ENCODE peak calls at places on chromosomes 13 and 19, in four cellular contexts. One of them, this sample, is unnamed. For H3K4me1, the result is how much of the 10 kb centered on the place peaks cover.

GRCh38 chr13:99507054-99507453 is 5.8 kb downstream of the TM9SF2 start:
- DNase-seq in left ventricle myocardium inferior: no peak
- DNase-seq in cardiac muscle cell: no peak
- DNase-seq in body of pancreas: no peak
- DNase-seq in this sample: no peak

GRCh38 chr19:35261356-35262100 is 7.2 kb upstream of the USF2 start:
- DNase-seq in left ventricle myocardium inferior: no peak
- DNase-seq in cardiac muscle cell: no peak
- DNase-seq in body of pancreas: no peak
- DNase-seq in this sample: no peak

GRCh38 chr19:2084993-2085720 is 11.0 kb downstream of the MOB3A start:
- DNase-seq in left ventricle myocardium inferior: peak
- DNase-seq in cardiac muscle cell: peak
- DNase-seq in body of pancreas: peak
- DNase-seq in this sample: peak

GRCh38 chr13:42497798-42498197 is 76.2 kb upstream of the TNFSF11 start:
- DNase-seq in left ventricle myocardium inferior: no peak
- DNase-seq in cardiac muscle cell: peak
- DNase-seq in body of pancreas: no peak
- DNase-seq in this sample: no peak

GRCh38 chr13:81305928-81306327 is 965.0 kb upstream of the SPRY2 start:
- DNase-seq in left ventricle myocardium inferior: no peak
- DNase-seq in cardiac muscle cell: no peak
- DNase-seq in body of pancreas: no peak
- DNase-seq in this sample: no peak

GRCh38 chr19:45442927-45443461 is 19.3 kb upstream of the ERCC1 start:
- DNase-seq in left ventricle myocardium inferior: peak
- DNase-seq in cardiac muscle cell: peak
- DNase-seq in body of pancreas: no peak
- DNase-seq in this sample: no peak

GRCh38 chr13:74443623-74444022 is 309.4 kb upstream of the KLF12 start:
- DNase-seq in left ventricle myocardium inferior: no peak
- DNase-seq in cardiac muscle cell: peak
- DNase-seq in body of pancreas: no peak
- DNase-seq in this sample: no peak

GRCh38 chr19:2064395-2064787 is 13.3 kb upstream of the MKNK2 start:
- DNase-seq in left ventricle myocardium inferior: no peak
- DNase-seq in cardiac muscle cell: no peak
- DNase-seq in body of pancreas: no peak
- DNase-seq in this sample: no peak

GRCh38 chr19:11499890-11500420 is 5.7 kb downstream of the ZNF653 start:
- DNase-seq in left ventricle myocardium inferior: no peak
- DNase-seq in cardiac muscle cell: no peak
- DNase-seq in body of pancreas: no peak
- DNase-seq in this sample: no peak

GRCh38 chr13:93505104-93505952 is 278.7 kb downstream of the GPC6 start:
- DNase-seq in left ventricle myocardium inferior: no peak
- DNase-seq in cardiac muscle cell: peak
- DNase-seq in body of pancreas: no peak
- DNase-seq in this sample: no peak

GRCh38 chr13:60590775-60591174 is 193.8 kb downstream of the TDRD3 start:
- DNase-seq in left ventricle myocardium inferior: no peak
- DNase-seq in cardiac muscle cell: no peak
- DNase-seq in body of pancreas: no peak
- DNase-seq in this sample: no peak

DNA sequence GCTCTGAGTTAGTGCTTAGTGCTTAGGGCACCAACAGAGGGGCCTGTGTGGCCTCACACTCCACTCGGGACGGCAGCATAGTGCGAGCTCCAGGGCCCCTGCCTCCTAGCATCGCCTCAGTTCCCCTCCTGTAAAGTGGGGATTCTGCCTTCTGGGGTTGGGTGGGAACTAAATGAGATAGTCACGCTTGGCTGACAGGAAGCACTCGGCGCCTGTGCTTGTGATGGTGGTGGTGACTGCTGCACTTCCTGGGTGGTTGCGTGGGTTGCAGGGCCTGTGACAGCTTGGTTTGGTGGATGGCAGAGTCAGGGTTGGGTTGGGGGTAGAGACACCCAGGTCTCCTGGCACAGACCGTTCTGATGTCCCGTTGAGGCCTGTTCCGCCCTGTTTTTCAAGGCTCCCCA is 7.7 kb downstream of the PLEKHF1 start:
- DNase-seq in left ventricle myocardium inferior: no peak
- DNase-seq in cardiac muscle cell: no peak
- DNase-seq in body of pancreas: no peak
- DNase-seq in this sample: no peak
- H3K4me1 ChIP-seq in left ventricle myocardium inferior: half or more
- H3K4me1 ChIP-seq in cardiac muscle cell: under half
- H3K4me1 ChIP-seq in body of pancreas: half or more
- H3K4me1 ChIP-seq in this sample: half or more

DNA sequence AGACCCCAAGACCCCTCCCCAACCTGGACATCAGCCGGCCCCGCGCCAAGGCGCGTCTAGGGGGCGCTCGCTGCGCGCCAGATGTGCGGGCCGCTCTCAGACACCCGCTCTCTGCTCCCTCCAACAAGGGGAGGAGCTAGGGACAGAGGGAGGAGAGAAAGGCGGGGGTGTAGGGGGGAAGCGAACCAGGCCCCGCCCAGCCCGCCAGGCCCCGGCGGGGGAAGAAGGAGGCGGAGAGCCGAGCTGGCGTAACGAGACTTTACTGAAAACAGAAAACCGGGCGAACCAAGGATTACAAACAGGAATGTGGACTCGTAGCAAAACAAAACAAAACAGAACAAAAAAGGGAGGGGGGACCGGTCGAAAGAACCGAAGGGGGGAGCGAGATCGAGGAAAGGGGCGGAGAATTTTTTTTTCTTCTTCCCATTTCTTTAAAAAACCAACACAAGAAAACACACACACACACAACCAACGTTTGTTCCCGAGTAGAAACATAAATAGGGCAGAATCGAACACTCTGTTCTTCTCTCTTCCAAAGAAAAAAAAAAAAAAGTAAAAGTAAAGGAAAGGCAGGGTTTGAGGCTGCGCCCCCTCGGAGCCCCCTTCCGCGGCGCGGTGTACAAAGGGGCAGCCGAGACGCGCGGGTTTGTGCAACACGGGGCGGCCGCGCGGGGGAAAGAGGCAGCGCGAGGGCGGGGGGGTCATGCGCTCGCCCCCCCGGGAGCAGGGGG is 1.7 kb downstream of the JUND start:
- DNase-seq in left ventricle myocardium inferior: peak
- DNase-seq in cardiac muscle cell: peak
- DNase-seq in body of pancreas: peak
- DNase-seq in this sample: peak
- TF ChIP-seq CTCF in left ventricle myocardium inferior: peak
- TF ChIP-seq CTCF in cardiac muscle cell: peak
- TF ChIP-seq CTCF in body of pancreas: peak
- TF ChIP-seq CTCF in this sample: peak

DNA sequence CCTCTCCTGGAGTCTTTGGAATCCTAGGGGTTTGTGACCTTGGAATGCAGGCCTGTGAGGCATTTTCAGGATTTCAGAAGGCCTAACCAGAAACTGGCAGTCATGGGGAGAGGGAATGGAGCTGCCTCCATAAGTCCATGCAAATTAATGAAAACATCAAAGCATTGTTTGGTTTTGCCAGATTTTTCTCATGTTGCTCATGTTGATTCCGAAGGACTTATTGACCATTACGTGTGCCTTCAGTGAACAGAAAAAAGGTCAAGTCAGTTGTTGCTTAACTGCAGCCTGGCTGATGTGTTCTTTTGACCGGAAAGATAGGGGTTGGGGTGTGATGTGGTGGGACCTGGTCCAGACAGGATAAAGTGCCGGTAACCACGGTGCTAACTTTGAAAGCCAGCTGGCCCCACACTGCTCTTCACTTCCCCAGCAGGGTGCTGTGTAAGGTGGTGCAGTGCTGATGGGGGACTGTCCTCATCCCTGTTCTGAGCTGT is 3.6 kb downstream of the RNF113B start:
- DNase-seq in left ventricle myocardium inferior: no peak
- DNase-seq in cardiac muscle cell: peak
- DNase-seq in body of pancreas: peak
- DNase-seq in this sample: no peak
- H3K27ac ChIP-seq in left ventricle myocardium inferior: peak
- H3K27ac ChIP-seq in cardiac muscle cell: peak
- H3K27ac ChIP-seq in body of pancreas: peak
- H3K27ac ChIP-seq in this sample: peak

GRCh38 chr19:38273499-38273898 is 9.1 kb downstream of the SPINT2 start:
- DNase-seq in left ventricle myocardium inferior: no peak
- DNase-seq in cardiac muscle cell: no peak
- DNase-seq in body of pancreas: peak
- DNase-seq in this sample: no peak
- H3K4me1 ChIP-seq in left ventricle myocardium inferior: under half
- H3K4me1 ChIP-seq in cardiac muscle cell: under half
- H3K4me1 ChIP-seq in body of pancreas: half or more
- H3K4me1 ChIP-seq in this sample: under half

GRCh38 chr19:9430444-9430843 is 4.9 kb downstream of the ZNF266 start:
- DNase-seq in left ventricle myocardium inferior: no peak
- DNase-seq in cardiac muscle cell: no peak
- DNase-seq in body of pancreas: no peak
- DNase-seq in this sample: no peak

GRCh38 chr19:9436358-9436757 is 985 bp upstream of the ZNF266 start:
- DNase-seq in left ventricle myocardium inferior: no peak
- DNase-seq in cardiac muscle cell: no peak
- DNase-seq in body of pancreas: no peak
- DNase-seq in this sample: no peak

GRCh38 chr19:9435279-9436268 is at the start of gene ZNF266:
- DNase-seq in left ventricle myocardium inferior: peak
- DNase-seq in cardiac muscle cell: peak
- DNase-seq in body of pancreas: peak
- DNase-seq in this sample: peak

GRCh38 chr19:9427941-9428340 is 7.4 kb downstream of the ZNF266 start:
- DNase-seq in left ventricle myocardium inferior: no peak
- DNase-seq in cardiac muscle cell: no peak
- DNase-seq in body of pancreas: no peak
- DNase-seq in this sample: no peak

GRCh38 chr19:9431475-9431874 is 3.9 kb downstream of the ZNF266 start:
- DNase-seq in left ventricle myocardium inferior: peak
- DNase-seq in cardiac muscle cell: peak
- DNase-seq in body of pancreas: no peak
- DNase-seq in this sample: peak
- TF ChIP-seq CTCF in left ventricle myocardium inferior: peak
- TF ChIP-seq CTCF in cardiac muscle cell: peak
- TF ChIP-seq CTCF in body of pancreas: no peak
- TF ChIP-seq CTCF in this sample: peak

DNA sequence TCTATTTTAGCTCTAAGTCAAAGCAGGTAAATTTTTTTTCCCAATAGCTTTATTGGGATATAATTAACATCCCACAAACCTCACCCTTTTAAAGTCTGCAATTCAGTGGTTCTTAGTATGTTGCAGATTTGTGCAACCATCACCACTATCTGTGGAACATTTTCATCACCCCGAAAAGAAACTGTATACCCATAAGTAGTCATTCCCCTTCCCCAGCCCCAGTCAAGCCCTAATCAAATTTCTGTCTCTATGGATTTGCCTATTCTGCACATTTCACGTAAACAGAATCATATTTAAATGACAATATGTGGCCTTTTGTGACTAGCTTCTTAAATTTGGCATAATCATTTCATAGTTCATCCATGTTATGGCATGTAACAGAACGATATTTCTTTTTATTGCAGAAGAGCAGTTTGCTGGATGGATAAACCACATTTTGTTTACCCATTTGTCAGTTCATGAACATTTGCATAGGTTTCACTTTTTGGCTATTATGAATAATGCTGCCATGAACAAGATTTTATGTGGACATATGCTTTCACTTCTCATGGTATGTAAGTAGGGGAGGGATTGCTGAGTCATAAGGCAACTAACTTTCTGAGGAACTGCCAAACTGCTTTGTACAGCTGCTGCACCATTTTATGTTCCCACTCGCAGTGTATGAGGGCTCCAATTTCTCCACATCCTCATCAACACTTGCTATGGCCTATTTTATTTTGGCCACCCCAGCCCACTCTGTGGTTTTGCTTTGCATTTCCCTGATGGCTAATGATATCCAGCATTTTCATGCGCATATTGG is 10.9 kb downstream of the SLC46A3 start:
- DNase-seq in left ventricle myocardium inferior: no peak
- DNase-seq in cardiac muscle cell: peak
- DNase-seq in body of pancreas: peak
- DNase-seq in this sample: no peak
- H3K27ac ChIP-seq in left ventricle myocardium inferior: no peak
- H3K27ac ChIP-seq in cardiac muscle cell: no peak
- H3K27ac ChIP-seq in body of pancreas: no peak
- H3K27ac ChIP-seq in this sample: no peak

DNA sequence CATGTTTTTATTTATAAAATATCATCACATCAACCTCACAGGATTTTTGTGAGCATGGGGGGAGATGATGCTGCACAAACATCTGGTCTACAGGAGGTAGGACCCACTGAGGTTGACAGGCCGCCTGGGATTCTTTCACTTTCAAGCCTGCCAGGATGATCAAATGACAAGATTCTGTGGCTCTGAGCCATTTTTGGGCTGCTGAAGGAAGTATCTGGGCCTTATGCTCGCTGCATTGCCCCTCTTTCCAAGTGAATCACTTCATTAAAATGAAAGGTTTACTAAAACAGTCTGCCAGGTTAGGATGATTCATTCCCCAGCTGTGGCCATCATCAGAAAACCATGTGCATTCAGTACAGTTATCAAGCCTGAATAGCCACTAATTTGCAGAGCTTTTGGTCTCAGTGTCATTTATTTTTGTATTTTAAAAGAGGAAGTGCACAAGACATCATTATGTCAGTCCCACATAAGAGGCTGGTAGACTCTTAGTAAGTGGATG is 34.4 kb downstream of the STARD13 start:
- DNase-seq in left ventricle myocardium inferior: no peak
- DNase-seq in cardiac muscle cell: peak
- DNase-seq in body of pancreas: no peak
- DNase-seq in this sample: peak
- H3K4me1 ChIP-seq in left ventricle myocardium inferior: half or more
- H3K4me1 ChIP-seq in cardiac muscle cell: under half
- H3K4me1 ChIP-seq in body of pancreas: under half
- H3K4me1 ChIP-seq in this sample: half or more

GRCh38 chr13:35891973-35892441 is 239.2 kb downstream of the DCLK1 start:
- DNase-seq in left ventricle myocardium inferior: no peak
- DNase-seq in cardiac muscle cell: peak
- DNase-seq in body of pancreas: no peak
- DNase-seq in this sample: no peak
- TF ChIP-seq CTCF in left ventricle myocardium inferior: no peak
- TF ChIP-seq CTCF in cardiac muscle cell: no peak
- TF ChIP-seq CTCF in body of pancreas: no peak
- TF ChIP-seq CTCF in this sample: no peak

DNA sequence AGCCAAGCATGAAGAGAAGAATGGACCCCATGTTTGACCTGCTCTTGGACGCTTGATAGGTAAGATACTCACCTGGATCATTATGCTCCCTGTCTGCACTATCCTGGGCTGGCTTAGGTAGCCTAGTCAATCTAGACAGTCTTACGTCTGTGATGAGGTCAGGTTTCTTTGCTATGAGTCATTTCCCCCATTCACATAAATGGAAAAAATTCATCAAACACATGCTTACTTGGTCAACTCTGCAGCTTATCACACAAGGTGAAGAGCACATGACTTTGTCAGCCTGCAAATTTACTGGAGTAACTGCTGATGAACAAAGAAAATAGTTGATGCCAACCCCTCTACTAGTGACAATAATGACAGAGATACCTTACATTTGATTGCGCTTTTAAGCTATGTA is 170.0 kb downstream of the NUFIP1 start:
- DNase-seq in left ventricle myocardium inferior: no peak
- DNase-seq in cardiac muscle cell: peak
- DNase-seq in body of pancreas: peak
- DNase-seq in this sample: no peak
- H3K27ac ChIP-seq in left ventricle myocardium inferior: no peak
- H3K27ac ChIP-seq in cardiac muscle cell: no peak
- H3K27ac ChIP-seq in body of pancreas: no peak
- H3K27ac ChIP-seq in this sample: no peak

This sample was measured in heart right ventricle.